ENCODE peak calls at places on chromosomes 16 and 17, in four cellular contexts. One of them, this sample, is unnamed.

GRCh38 chr17:4899341-4900230 is at the start of gene C17orf107:
- DNase-seq in naive thymus-derived CD4-positive, alpha-beta T cell: peak; percentile 98
- DNase-seq in neural progenitor cell: peak; percentile 81
- DNase-seq in ascending aorta: peak; percentile 84
- DNase-seq in this sample: no peak

GRCh38 chr16:69145658-69146057 is 13.2 kb downstream of the UTP4 start:
- DNase-seq in naive thymus-derived CD4-positive, alpha-beta T cell: no peak
- DNase-seq in neural progenitor cell: no peak
- DNase-seq in ascending aorta: no peak
- DNase-seq in this sample: no peak

GRCh38 chr17:16470302-16470701 is 21.7 kb downstream of the LRRC75A start:
- DNase-seq in naive thymus-derived CD4-positive, alpha-beta T cell: no peak
- DNase-seq in ascending aorta: no peak
- DNase-seq in neural progenitor cell: no peak
- DNase-seq in this sample: no peak

GRCh38 chr16:4261557-4262172 is 11.2 kb downstream of the TFAP4 start:
- DNase-seq in naive thymus-derived CD4-positive, alpha-beta T cell: no peak
- DNase-seq in ascending aorta: no peak
- DNase-seq in neural progenitor cell: peak; percentile 89
- DNase-seq in this sample: no peak

GRCh38 chr17:77419095-77419494 is 278.3 kb downstream of the SEC14L1 start:
- DNase-seq in ascending aorta: no peak
- DNase-seq in neural progenitor cell: no peak
- DNase-seq in naive thymus-derived CD4-positive, alpha-beta T cell: no peak
- DNase-seq in this sample: no peak

GRCh38 chr16:27374794-27375499 is 27.0 kb upstream of the IL21R start:
- DNase-seq in naive thymus-derived CD4-positive, alpha-beta T cell: no peak
- DNase-seq in ascending aorta: peak; percentile 28
- DNase-seq in neural progenitor cell: peak; percentile 85
- DNase-seq in this sample: no peak

GRCh38 chr16:71726491-71727319 is 2.2 kb upstream of the PHLPP2 start:
- DNase-seq in ascending aorta: no peak
- DNase-seq in naive thymus-derived CD4-positive, alpha-beta T cell: no peak
- DNase-seq in neural progenitor cell: no peak
- DNase-seq in this sample: no peak

GRCh38 chr17:38587956-38588771 is 17.6 kb downstream of the SRCIN1 start:
- DNase-seq in naive thymus-derived CD4-positive, alpha-beta T cell: no peak
- DNase-seq in ascending aorta: no peak
- DNase-seq in neural progenitor cell: peak; percentile 38
- DNase-seq in this sample: no peak

GRCh38 chr17:55451758-55452468 is 30.3 kb upstream of the MMD start:
- DNase-seq in neural progenitor cell: no peak
- DNase-seq in naive thymus-derived CD4-positive, alpha-beta T cell: no peak
- DNase-seq in ascending aorta: no peak
- DNase-seq in this sample: no peak

GRCh38 chr16:73071131-73071940 is 23.4 kb upstream of the ZFHX3 start:
- DNase-seq in neural progenitor cell: peak; percentile 73
- DNase-seq in naive thymus-derived CD4-positive, alpha-beta T cell: no peak
- DNase-seq in ascending aorta: no peak
- DNase-seq in this sample: no peak

DNA sequence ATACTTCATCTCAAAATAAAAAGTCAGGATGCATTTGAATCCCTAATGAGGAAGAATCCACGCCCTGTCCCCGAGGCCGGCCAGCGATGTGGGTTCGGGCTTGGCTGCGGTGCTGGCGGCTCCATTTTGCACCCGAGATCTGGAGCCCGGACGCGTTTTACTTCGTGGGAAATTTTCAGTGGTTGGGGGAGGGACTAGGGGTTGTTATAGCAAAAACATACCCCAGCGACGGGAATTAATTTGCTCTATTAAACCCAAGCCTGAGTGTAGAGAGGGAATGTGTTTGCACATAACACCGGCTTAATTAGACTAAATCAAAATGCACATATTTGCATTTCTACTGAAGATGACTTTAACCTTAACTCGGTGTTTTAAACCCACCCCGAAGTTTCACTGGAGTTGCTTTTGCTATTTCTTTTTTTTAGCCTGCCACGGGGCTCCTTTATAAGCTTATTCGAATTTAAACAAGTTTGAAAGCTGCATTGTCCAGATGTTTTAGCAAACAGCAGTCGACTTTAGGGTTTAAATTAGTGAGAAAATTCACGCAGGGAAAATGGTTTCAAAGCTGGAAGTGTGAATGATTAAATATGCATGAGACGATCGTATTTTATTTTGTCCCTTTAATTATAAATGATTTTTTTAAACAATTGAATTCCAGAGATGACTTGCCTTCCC is 4.9 kb downstream of the IRX5 start:
- DNase-seq in naive thymus-derived CD4-positive, alpha-beta T cell: no peak
- DNase-seq in ascending aorta: no peak
- DNase-seq in neural progenitor cell: no peak
- DNase-seq in this sample: no peak
- H3K4me3 ChIP-seq in naive thymus-derived CD4-positive, alpha-beta T cell: no peak overlapping the region
- H3K4me3 ChIP-seq in ascending aorta: no peak overlapping the region
- H3K4me3 ChIP-seq in neural progenitor cell: peak overlapping the region; percentile 55
- H3K4me3 ChIP-seq in this sample: peak overlapping the region; percentile 54

GRCh38 chr17:82215972-82216300 is 3.3 kb upstream of the CCDC57 start:
- DNase-seq in ascending aorta: no peak
- DNase-seq in naive thymus-derived CD4-positive, alpha-beta T cell: no peak
- DNase-seq in neural progenitor cell: no peak
- DNase-seq in this sample: no peak
- H3K4me3 ChIP-seq in ascending aorta: no peak overlapping the region
- H3K4me3 ChIP-seq in naive thymus-derived CD4-positive, alpha-beta T cell: no peak overlapping the region
- H3K4me3 ChIP-seq in neural progenitor cell: no peak overlapping the region
- H3K4me3 ChIP-seq in this sample: no peak overlapping the region

GRCh38 chr17:61338874-61339478 is 60.7 kb upstream of the TBX2 start:
- DNase-seq in ascending aorta: no peak
- DNase-seq in neural progenitor cell: no peak
- DNase-seq in naive thymus-derived CD4-positive, alpha-beta T cell: no peak
- DNase-seq in this sample: no peak
- H3K4me3 ChIP-seq in ascending aorta: no peak overlapping the region
- H3K4me3 ChIP-seq in neural progenitor cell: no peak overlapping the region
- H3K4me3 ChIP-seq in naive thymus-derived CD4-positive, alpha-beta T cell: no peak overlapping the region
- H3K4me3 ChIP-seq in this sample: no peak overlapping the region

DNA sequence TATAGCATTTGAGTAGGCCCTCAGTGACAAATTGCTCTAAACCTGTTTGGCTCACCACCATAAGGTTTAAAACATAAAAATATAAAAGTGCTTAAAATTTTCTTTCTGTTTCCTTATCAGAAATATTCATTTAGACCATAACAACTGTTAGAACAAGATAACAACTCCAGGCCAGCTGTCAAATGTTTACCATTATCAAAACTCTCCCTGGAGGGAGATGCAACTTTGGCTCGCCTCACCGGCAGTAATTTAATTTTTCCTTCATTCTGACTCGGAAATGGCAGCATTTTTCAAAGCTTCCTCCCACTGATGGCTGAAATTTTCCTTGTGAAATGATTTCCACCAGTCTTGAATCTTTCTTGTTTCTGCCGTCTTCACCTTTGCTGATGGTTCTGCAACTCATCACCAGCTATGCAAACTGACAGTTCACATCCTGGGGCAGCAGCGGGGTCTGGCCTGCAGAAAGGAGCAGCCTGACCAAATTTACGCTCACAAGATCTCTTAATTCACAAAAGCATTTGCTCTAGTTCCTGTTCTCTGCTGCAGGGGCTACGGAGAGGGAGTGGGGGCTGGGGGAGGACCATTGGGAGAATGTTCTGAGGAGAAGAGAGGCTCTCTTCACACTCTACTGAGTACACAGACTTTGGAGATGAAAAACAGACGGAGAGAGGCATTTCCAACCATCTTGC is 254.6 kb upstream of the TBX2 start:
- DNase-seq in naive thymus-derived CD4-positive, alpha-beta T cell: no peak
- DNase-seq in neural progenitor cell: no peak
- DNase-seq in ascending aorta: no peak
- DNase-seq in this sample: no peak
- H3K4me3 ChIP-seq in naive thymus-derived CD4-positive, alpha-beta T cell: no peak overlapping the region
- H3K4me3 ChIP-seq in neural progenitor cell: no peak overlapping the region
- H3K4me3 ChIP-seq in ascending aorta: no peak overlapping the region
- H3K4me3 ChIP-seq in this sample: no peak overlapping the region

GRCh38 chr16:59633996-59634579 is 900.0 kb upstream of the GOT2 start:
- DNase-seq in neural progenitor cell: no peak
- DNase-seq in naive thymus-derived CD4-positive, alpha-beta T cell: no peak
- DNase-seq in ascending aorta: no peak
- DNase-seq in this sample: peak; percentile 42
- H3K4me3 ChIP-seq in neural progenitor cell: no peak overlapping the region
- H3K4me3 ChIP-seq in naive thymus-derived CD4-positive, alpha-beta T cell: no peak overlapping the region
- H3K4me3 ChIP-seq in ascending aorta: no peak overlapping the region
- H3K4me3 ChIP-seq in this sample: no peak overlapping the region

DNA sequence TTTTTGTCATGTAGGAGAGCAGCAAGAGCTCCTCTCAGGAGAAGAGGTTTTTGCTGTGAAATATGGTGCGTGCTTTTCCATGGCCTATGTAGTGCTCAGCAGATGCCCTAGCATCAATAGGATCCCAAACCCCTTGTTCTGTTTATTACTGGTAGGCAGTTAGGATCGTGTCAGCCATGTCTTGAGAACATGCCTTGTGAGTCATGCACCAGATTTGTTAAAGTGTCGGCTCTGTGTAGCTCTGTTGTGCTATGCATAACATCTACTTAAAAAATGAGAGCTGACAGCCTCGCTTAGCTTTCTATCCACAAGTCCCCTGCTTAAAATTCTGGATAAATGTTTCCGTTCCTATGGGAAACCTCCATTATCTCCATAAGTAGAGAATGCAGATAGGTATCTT is 4.4 kb upstream of the EIF4A3 start:
- DNase-seq in neural progenitor cell: no peak
- DNase-seq in ascending aorta: no peak
- DNase-seq in naive thymus-derived CD4-positive, alpha-beta T cell: no peak
- DNase-seq in this sample: peak; percentile 57
- H3K4me3 ChIP-seq in neural progenitor cell: no peak overlapping the region
- H3K4me3 ChIP-seq in ascending aorta: no peak overlapping the region
- H3K4me3 ChIP-seq in naive thymus-derived CD4-positive, alpha-beta T cell: no peak overlapping the region
- H3K4me3 ChIP-seq in this sample: no peak overlapping the region

This sample was measured in AG04449.